ENCODE peak calls at places on chromosomes 12 and 14, in seven cellular contexts. M, X, Z, G, R, V and B are unnamed samples.
A peak's percentile ranks its signal among the peaks of the same experiment; 100 is the strongest.

GRCh38 chr14:99215277-99215676 is 56.7 kb downstream of the BCL11B start:
- DNase-seq in M (no peak), X (no peak), Z (no peak), G (no peak), R (peak; percentile 43), V (no peak), B (peak; percentile 6)

GRCh38 chr14:103629503-103630121 is 601 bp downstream of the KLC1 start:
- DNase-seq in M (peak; percentile 73), X (peak; percentile 82), Z (peak; percentile 70), G (peak; percentile 32), R (peak; percentile 26), V (peak; percentile 47), B (no peak)

GRCh38 chr12:77049767-77050353 is 15.5 kb downstream of the E2F7 start:
- DNase-seq in M (peak; percentile 68), X (no peak), Z (no peak), G (peak; percentile 5), R (peak; percentile 52), V (peak; percentile 79), B (peak; percentile 81)

GRCh38 chr12:81758421-81759214 is 532 bp downstream of the PPFIA2 start:
- DNase-seq in M (peak; percentile 77), X (no peak), Z (peak; percentile 19), G (no peak), R (no peak), V (no peak), B (no peak)

GRCh38 chr14:22489957-22490950 is 98.8 kb downstream of the DAD1 start:
- DNase-seq in M (no peak), X (no peak), Z (no peak), G (no peak), R (no peak), V (no peak), B (no peak)

GRCh38 chr14:60915781-60916180 is 65.1 kb downstream of the TRMT5 start:
- DNase-seq in M (no peak), X (no peak), Z (no peak), G (no peak), R (no peak), V (no peak), B (no peak)

GRCh38 chr12:113203852-113204760 is 17.2 kb upstream of the TPCN1 start:
- DNase-seq in M (no peak), X (no peak), Z (no peak), G (no peak), R (no peak), V (no peak), B (no peak)

GRCh38 chr12:100668939-100669536 is 95.6 kb downstream of the GAS2L3 start:
- DNase-seq in M (peak; percentile 89), X (no peak), Z (peak; percentile 43), G (peak; percentile 21), R (peak; percentile 56), V (peak; percentile 55), B (peak; percentile 65)

GRCh38 chr12:57896437-57897201 is 44.7 kb upstream of the ATP23 start:
- DNase-seq in M (peak; percentile 78), X (peak; percentile 91), Z (peak; percentile 84), G (no peak), R (no peak), V (no peak), B (peak; percentile 27)

GRCh38 chr12:62683724-62684501 is 217.3 kb downstream of the MON2 start:
- DNase-seq in M (peak; percentile 27), X (peak; percentile 83), Z (peak; percentile 63), G (no peak), R (no peak), V (no peak), B (no peak)

GRCh38 chr14:30588873-30589272 is 29.9 kb downstream of the G2E3 start:
- DNase-seq in M (no peak), X (no peak), Z (no peak), G (no peak), R (no peak), V (no peak), B (no peak)

GRCh38 chr14:30584058-30584630 is 25.2 kb downstream of the G2E3 start:
- DNase-seq in M (no peak), X (no peak), Z (no peak), G (no peak), R (no peak), V (no peak), B (no peak)

GRCh38 chr14:30582376-30582775 is 23.4 kb downstream of the G2E3 start:
- DNase-seq in M (no peak), X (no peak), Z (no peak), G (no peak), R (no peak), V (no peak), B (no peak)

GRCh38 chr14:30585204-30585603 is 26.2 kb downstream of the G2E3 start:
- DNase-seq in M (no peak), X (no peak), Z (no peak), G (no peak), R (no peak), V (no peak), B (no peak)

DNA sequence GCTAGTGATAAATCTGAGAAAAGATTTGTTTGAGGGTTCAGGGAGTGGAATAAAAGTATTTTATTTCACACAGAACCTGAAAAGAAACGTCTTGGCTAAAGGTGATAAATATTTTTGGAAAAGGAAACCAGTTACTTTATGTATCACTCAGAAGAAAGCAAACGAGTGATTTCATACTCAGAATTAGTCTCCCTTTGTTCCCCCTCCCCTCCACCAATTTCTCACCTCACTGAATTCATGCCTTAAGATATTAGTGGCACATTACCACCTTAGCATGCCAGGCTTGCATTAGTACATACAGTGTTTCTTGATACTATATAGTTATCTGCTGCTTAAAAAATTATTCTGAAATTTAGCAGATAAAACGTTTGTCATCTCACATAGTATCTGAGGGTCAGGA is 28.2 kb downstream of the G2E3 start:
- DNase-seq in M (no peak), X (no peak), Z (no peak), G (no peak), R (no peak), V (no peak), B (no peak)
- H3K36me3 ChIP-seq in M (peaks cover 16% of the 10 kb centered on the region), X (peaks cover 26% of the 10 kb centered on the region), Z (peaks cover 26% of the 10 kb centered on the region), G (peaks cover 7% of the 10 kb centered on the region), R (peaks cover 24% of the 10 kb centered on the region), V (peaks cover 93% of the 10 kb centered on the region), B (peaks cover 1% of the 10 kb centered on the region)

GRCh38 chr14:56482306-56482705 is 97.3 kb upstream of the TMEM260 start:
- DNase-seq in M (peak; percentile 86), X (no peak), Z (no peak), G (no peak), R (no peak), V (no peak), B (peak; percentile 13)
- TF ChIP-seq CTCF in M (peak; percentile 77), X (no peak), Z (no peak), G (no peak), R (no peak), V (peak; percentile 41), B (peak; percentile 17)

GRCh38 chr12:120699553-120699952 is 10.7 kb upstream of the UNC119B start:
- DNase-seq in M (no peak), X (no peak), Z (no peak), G (no peak), R (no peak), V (no peak), B (no peak)

GRCh38 chr12:120693848-120694247 is 6.9 kb downstream of the MLEC start:
- DNase-seq in M (peak; percentile 22), X (no peak), Z (no peak), G (no peak), R (no peak), V (no peak), B (no peak)

GRCh38 chr12:120696599-120696998 is 9.7 kb downstream of the MLEC start:
- DNase-seq in M (no peak), X (no peak), Z (no peak), G (no peak), R (no peak), V (no peak), B (no peak)

GRCh38 chr12:120698677-120699076 is 11.6 kb upstream of the UNC119B start:
- DNase-seq in M (no peak), X (no peak), Z (no peak), G (no peak), R (no peak), V (no peak), B (no peak)

GRCh38 chr12:120697344-120697743 is 10.4 kb downstream of the MLEC start:
- DNase-seq in M (no peak), X (no peak), Z (no peak), G (no peak), R (no peak), V (no peak), B (no peak)
- H3K36me3 ChIP-seq in M (peaks cover 56% of the 10 kb centered on the region), X (peaks cover 85% of the 10 kb centered on the region), Z (peaks cover 73% of the 10 kb centered on the region), G (peaks cover 52% of the 10 kb centered on the region), R (peaks cover 37% of the 10 kb centered on the region), V (peaks cover 100% of the 10 kb centered on the region), B (peaks cover 28% of the 10 kb centered on the region)

GRCh38 chr14:34064349-34064748 is 113.5 kb upstream of the EGLN3 start:
- DNase-seq in M (no peak), X (no peak), Z (peak; percentile 57), G (no peak), R (peak; percentile 40), V (no peak), B (peak; percentile 57)
- TF ChIP-seq CTCF in M (no peak), X (no peak), Z (no peak), G (no peak), R (peak; percentile 34), V (no peak), B (no peak)